ENCODE peak calls at places on chromosomes 16 and 17, in six cellular contexts. V is brain microvascular endothelial cell, Z is HFFc6, D is fibroblast of mammary gland, C is left kidney, T is T follicular helper cell. Y is an unnamed sample.

GRCh38 chr17:55067697-55068439 is 99.3 kb downstream of the STXBP4 start:
- DNase-seq in V (no peak), D (peak; percentile 59), T (no peak), Z (no peak), C (no peak), Y (no peak)

GRCh38 chr17:40333781-40334453 is 24.9 kb downstream of the RARA start:
- DNase-seq in C (no peak), V (no peak), Z (no peak), T (no peak), D (no peak), Y (no peak)

GRCh38 chr17:72175787-72176515 is 55.1 kb downstream of the SOX9 start:
- DNase-seq in T (no peak), D (no peak), V (no peak), C (peak; percentile 23), Z (no peak), Y (no peak)

GRCh38 chr17:75240394-75241142 is 20.8 kb downstream of the GGA3 start:
- DNase-seq in Z (no peak), C (peak; percentile 65), D (peak; percentile 38), T (no peak), V (peak; percentile 26), Y (no peak)

GRCh38 chr17:48612854-48613691 is 2.0 kb downstream of the HOXB8 start:
- DNase-seq in Z (no peak), V (no peak), T (no peak), C (peak; percentile 92), D (no peak), Y (no peak)

GRCh38 chr17:18039535-18040286 is 503 bp downstream of the GID4 start:
- DNase-seq in D (no peak), Z (no peak), C (peak; percentile 80), V (no peak), T (no peak), Y (no peak)

GRCh38 chr16:29694384-29695195 is 15.6 kb downstream of the QPRT start:
- DNase-seq in D (peak; percentile 84), C (no peak), Z (no peak), T (no peak), V (no peak), Y (no peak)

GRCh38 chr16:72645526-72645925 is 402.4 kb downstream of the ZFHX3 start:
- DNase-seq in Z (no peak), D (peak; percentile 16), V (no peak), C (no peak), T (no peak), Y (no peak)

GRCh38 chr16:69796285-69797118 is 34.4 kb downstream of the WWP2 start:
- DNase-seq in Z (peak; percentile 43), T (no peak), V (peak; percentile 47), D (peak; percentile 82), C (peak; percentile 89), Y (no peak)

GRCh38 chr17:40340880-40341807 is 23.4 kb downstream of the GJD3 start:
- DNase-seq in T (peak; percentile 84), Z (peak; percentile 89), D (peak; percentile 58), V (peak; percentile 84), C (peak; percentile 94), Y (peak; percentile 81)

GRCh38 chr16:3112058-3112880 is at the start of gene ZNF205:
- DNase-seq in C (peak; percentile 93), T (no peak), D (peak; percentile 73), Z (peak; percentile 54), V (peak; percentile 60), Y (no peak)

GRCh38 chr16:85329059-85329812 is 217.0 kb upstream of the CIBAR2 start:
- DNase-seq in D (no peak), C (peak; percentile 88), Z (no peak), T (no peak), V (peak; percentile 54), Y (no peak)

GRCh38 chr17:72212041-72212440 is 91.2 kb downstream of the SOX9 start:
- DNase-seq in T (no peak), D (no peak), Z (no peak), C (no peak), V (no peak), Y (no peak)

GRCh38 chr17:36608794-36609497 is 7.6 kb downstream of the MRM1 start:
- DNase-seq in C (peak; percentile 85), Z (peak; percentile 60), V (peak; percentile 69), D (peak; percentile 82), T (no peak), Y (no peak)

GRCh38 chr16:28597692-28598261 is 927 bp upstream of the SULT1A2 start:
- DNase-seq in Z (peak; percentile 15), D (no peak), V (no peak), C (peak; percentile 80), T (no peak), Y (no peak)

GRCh38 chr17:77859035-77859360 is 99.5 kb upstream of the TNRC6C start:
- DNase-seq in V (no peak), C (no peak), D (no peak), Z (no peak), T (no peak), Y (no peak)

GRCh38 chr17:7435676-7436555 is 681 bp downstream of the TMEM102 start:
- DNase-seq in Z (no peak), V (no peak), C (peak; percentile 64), D (no peak), T (peak; percentile 34), Y (peak; percentile 52)

GRCh38 chr16:1458977-1459341 is 14.6 kb upstream of the CCDC154 start:
- DNase-seq in D (no peak), Z (no peak), T (no peak), V (no peak), C (no peak), Y (no peak)

Y was measured in CD4-positive, alpha-beta T cell.